ENCODE peak calls at places on chromosomes 1 and 21, in six cellular contexts. E is LoVo, R is GM23248, C is fibroblast of lung, Q is HT1080, S is iPS-NIHi11. Z is an unnamed sample.

GRCh38 chr1:183569141-183569540 is 21.1 kb downstream of the NCF2 start:
- DNase-seq in Q (peak), E (no peak), S (no peak), C (peak), R (peak), Z (no peak)

GRCh38 chr1:235898126-235898525 is 31.4 kb upstream of the LYST start:
- DNase-seq in S (no peak), E (no peak), Q (peak), C (peak), R (no peak), Z (no peak)

GRCh38 chr21:45551316-45551715 is 9.1 kb upstream of the SLC19A1 start:
- DNase-seq in E (peak), C (peak), S (no peak), R (peak), Q (peak), Z (no peak)

GRCh38 chr1:165927169-165927568 is 99.8 kb downstream of the UCK2 start:
- DNase-seq in S (no peak), E (no peak), C (no peak), R (no peak), Q (no peak), Z (no peak)

GRCh38 chr1:208431721-208432120 is 187.5 kb upstream of the PLXNA2 start:
- DNase-seq in Q (peak), C (peak), E (no peak), R (peak), S (no peak), Z (no peak)

GRCh38 chr1:196400478-196401453 is 207.5 kb downstream of the KCNT2 start:
- DNase-seq in C (peak), S (no peak), R (peak), E (no peak), Q (peak), Z (no peak)

GRCh38 chr1:6947952-6948351 is 162.7 kb downstream of the CAMTA1 start:
- DNase-seq in E (no peak), C (no peak), R (no peak), Q (no peak), S (no peak), Z (no peak)

GRCh38 chr1:245153645-245154428 is 948 bp upstream of the KIF26B start:
- DNase-seq in S (peak), C (peak), E (peak), R (peak), Q (peak), Z (no peak)

GRCh38 chr1:229199261-229199850 is 71.6 kb upstream of the RAB4A start:
- DNase-seq in E (peak), S (peak), C (no peak), Q (no peak), R (no peak), Z (no peak)

Z was measured in NCI-H187 treated with DMSO at 0.1 percent for 48 hours.